ENCODE peak calls at places on chromosomes 13 and 19, in seven cellular contexts. One of them, this sample, is unnamed.

GRCh38 chr19:1016647-1017114 is 4.2 kb downstream of the TMEM259 start:
- DNase-seq in NCI-H1417: no peak
- DNase-seq in activated B cell treated with CpG ODN at 0.5 μM for 24 hours: no peak
- DNase-seq in progenitor cell of endocrine pancreas: no peak
- DNase-seq in foreskin melanocyte: no peak
- DNase-seq in NCI-H2081: no peak
- DNase-seq in mammary epithelial cell: peak; percentile 71
- DNase-seq in this sample: no peak

GRCh38 chr13:27728271-27728670 is 64.0 kb upstream of the GSX1 start:
- DNase-seq in NCI-H1417: no peak
- DNase-seq in activated B cell treated with CpG ODN at 0.5 μM for 24 hours: no peak
- DNase-seq in progenitor cell of endocrine pancreas: no peak
- DNase-seq in foreskin melanocyte: peak; percentile 84
- DNase-seq in NCI-H2081: peak; percentile 2
- DNase-seq in mammary epithelial cell: no peak
- DNase-seq in this sample: no peak

GRCh38 chr13:111515648-111516047 is 195.2 kb downstream of the TEX29 start:
- DNase-seq in NCI-H1417: no peak
- DNase-seq in activated B cell treated with CpG ODN at 0.5 μM for 24 hours: no peak
- DNase-seq in progenitor cell of endocrine pancreas: no peak
- DNase-seq in foreskin melanocyte: no peak
- DNase-seq in NCI-H2081: no peak
- DNase-seq in mammary epithelial cell: no peak
- DNase-seq in this sample: no peak

GRCh38 chr19:8355631-8356402 is 8.1 kb upstream of the ANGPTL4 start:
- DNase-seq in NCI-H1417: no peak
- DNase-seq in activated B cell treated with CpG ODN at 0.5 μM for 24 hours: no peak
- DNase-seq in progenitor cell of endocrine pancreas: no peak
- DNase-seq in foreskin melanocyte: peak; percentile 57
- DNase-seq in NCI-H2081: no peak
- DNase-seq in mammary epithelial cell: peak; percentile 98
- DNase-seq in this sample: no peak

GRCh38 chr13:102800145-102801041 is 1.5 kb downstream of the BIVM start:
- DNase-seq in NCI-H1417: peak; percentile 91
- DNase-seq in activated B cell treated with CpG ODN at 0.5 μM for 24 hours: peak; percentile 79
- DNase-seq in progenitor cell of endocrine pancreas: peak; percentile 84
- DNase-seq in foreskin melanocyte: peak; percentile 75
- DNase-seq in NCI-H2081: peak; percentile 79
- DNase-seq in mammary epithelial cell: peak; percentile 79
- DNase-seq in this sample: peak; percentile 49

GRCh38 chr13:24741016-24741662 is 22.8 kb upstream of the RNF17 start:
- DNase-seq in NCI-H1417: no peak
- DNase-seq in activated B cell treated with CpG ODN at 0.5 μM for 24 hours: no peak
- DNase-seq in progenitor cell of endocrine pancreas: no peak
- DNase-seq in foreskin melanocyte: no peak
- DNase-seq in NCI-H2081: no peak
- DNase-seq in mammary epithelial cell: no peak
- DNase-seq in this sample: no peak

GRCh38 chr19:21569497-21569870 is 64.1 kb downstream of the ZNF429 start:
- DNase-seq in NCI-H1417: no peak
- DNase-seq in activated B cell treated with CpG ODN at 0.5 μM for 24 hours: peak; percentile 29
- DNase-seq in progenitor cell of endocrine pancreas: no peak
- DNase-seq in foreskin melanocyte: no peak
- DNase-seq in NCI-H2081: no peak
- DNase-seq in mammary epithelial cell: no peak
- DNase-seq in this sample: no peak

GRCh38 chr13:111342716-111343115 is 22.3 kb downstream of the TEX29 start:
- DNase-seq in NCI-H1417: no peak
- DNase-seq in activated B cell treated with CpG ODN at 0.5 μM for 24 hours: no peak
- DNase-seq in progenitor cell of endocrine pancreas: no peak
- DNase-seq in foreskin melanocyte: no peak
- DNase-seq in NCI-H2081: no peak
- DNase-seq in mammary epithelial cell: no peak
- DNase-seq in this sample: no peak